ENCODE peak calls at places on chromosomes 16 and 17, in ten cellular contexts. F, H, B, Y, O, L, A, D, J and I are unnamed samples.

GRCh38 chr16:85216522-85217375 is 104.5 kb upstream of the CIBAR2 start:
- DNase-seq in L (no peak), Y (no peak), D (no peak), J (no peak), F (no peak), O (no peak), B (no peak), A (no peak), H (no peak), I (no peak)

GRCh38 chr17:79093270-79093669 is 18.6 kb downstream of the ENGASE start:
- DNase-seq in Y (no peak), L (no peak), O (no peak), D (no peak), H (no peak), A (no peak), F (no peak), J (peak; percentile 19), B (no peak), I (no peak)

GRCh38 chr16:11394593-11394960 is 49.3 kb downstream of the RMI2 start:
- DNase-seq in Y (no peak), D (no peak), A (no peak), H (no peak), J (no peak), O (no peak), L (no peak), B (no peak), F (no peak), I (no peak)

GRCh38 chr17:48908047-48908843 is at the start of gene UBE2Z:
- DNase-seq in Y (peak; percentile 78), O (peak; percentile 97), D (peak; percentile 71), B (peak; percentile 97), J (peak; percentile 96), L (peak; percentile 85), F (peak; percentile 84), H (peak; percentile 94), A (peak; percentile 95), I (peak; percentile 98)

GRCh38 chr17:37488009-37488604 is 1.6 kb upstream of the DUSP14 start:
- DNase-seq in L (peak; percentile 89), H (peak; percentile 42), O (peak; percentile 96), F (no peak), Y (no peak), D (peak; percentile 99), B (no peak), A (peak; percentile 96), J (peak; percentile 68), I (no peak)

GRCh38 chr16:75820672-75821071 is 94.4 kb upstream of the CPHXL start:
- DNase-seq in F (no peak), O (peak; percentile 4), L (no peak), J (no peak), B (no peak), Y (no peak), A (peak; percentile 5), D (no peak), H (no peak), I (no peak)

GRCh38 chr17:75776399-75777242 is 8.0 kb upstream of the UNK start:
- DNase-seq in A (no peak), O (no peak), F (no peak), L (no peak), D (no peak), H (peak; percentile 86), J (peak; percentile 55), B (peak; percentile 24), Y (no peak), I (no peak)

GRCh38 chr17:51079049-51079448 is 41.6 kb downstream of the SPAG9 start:
- DNase-seq in J (no peak), D (no peak), H (no peak), F (no peak), B (no peak), O (peak; percentile 60), Y (no peak), A (peak; percentile 56), L (no peak), I (no peak)